ENCODE peak calls at places on chromosomes 4 and X, in nine cellular contexts. One of them, this sample, is unnamed.

GRCh38 chr4:28225005-28225404 is 1364.4 kb downstream of the STIM2 start:
- DNase-seq in HEK293T: peak; percentile 6
- DNase-seq in HL-60: no peak
- DNase-seq in mesenteric fat pad: no peak
- DNase-seq in KG1: no peak
- DNase-seq in central memory CD4-positive, alpha-beta T cell: no peak
- DNase-seq in neural progenitor cell: peak; percentile 67
- DNase-seq in GM23338: peak; percentile 75
- DNase-seq in stimulated activated CD4-positive, alpha-beta T cell treated with anti-CD3 and anti-CD28 coated beads, Interleukin-12 subunit alpha, Interleukin-12 subunit beta, amount 100 ng/mL, for 48 hours: no peak
- DNase-seq in this sample: peak; percentile 25

GRCh38 chr4:4762300-4762699 is 97.2 kb upstream of the MSX1 start:
- DNase-seq in neural progenitor cell: no peak
- DNase-seq in GM23338: no peak
- DNase-seq in stimulated activated CD4-positive, alpha-beta T cell treated with anti-CD3 and anti-CD28 coated beads, Interleukin-12 subunit alpha, Interleukin-12 subunit beta, amount 100 ng/mL, for 48 hours: no peak
- DNase-seq in KG1: no peak
- DNase-seq in HEK293T: no peak
- DNase-seq in mesenteric fat pad: no peak
- DNase-seq in HL-60: no peak
- DNase-seq in central memory CD4-positive, alpha-beta T cell: no peak
- DNase-seq in this sample: no peak

GRCh38 chrX:150421816-150422215 is 58.7 kb downstream of the MAMLD1 start:
- DNase-seq in GM23338: no peak
- DNase-seq in stimulated activated CD4-positive, alpha-beta T cell treated with anti-CD3 and anti-CD28 coated beads, Interleukin-12 subunit alpha, Interleukin-12 subunit beta, amount 100 ng/mL, for 48 hours: no peak
- DNase-seq in HEK293T: no peak
- DNase-seq in KG1: no peak
- DNase-seq in neural progenitor cell: no peak
- DNase-seq in central memory CD4-positive, alpha-beta T cell: no peak
- DNase-seq in HL-60: no peak
- DNase-seq in mesenteric fat pad: no peak
- DNase-seq in this sample: no peak

GRCh38 chrX:30414144-30414543 is 105.0 kb upstream of the NR0B1 start:
- DNase-seq in HEK293T: no peak
- DNase-seq in neural progenitor cell: no peak
- DNase-seq in GM23338: no peak
- DNase-seq in HL-60: no peak
- DNase-seq in KG1: no peak
- DNase-seq in central memory CD4-positive, alpha-beta T cell: no peak
- DNase-seq in mesenteric fat pad: no peak
- DNase-seq in stimulated activated CD4-positive, alpha-beta T cell treated with anti-CD3 and anti-CD28 coated beads, Interleukin-12 subunit alpha, Interleukin-12 subunit beta, amount 100 ng/mL, for 48 hours: no peak
- DNase-seq in this sample: no peak

GRCh38 chrX:150088766-150089518 is 150.7 kb upstream of the EOLA2 start:
- DNase-seq in HL-60: no peak
- DNase-seq in neural progenitor cell: no peak
- DNase-seq in mesenteric fat pad: no peak
- DNase-seq in KG1: no peak
- DNase-seq in stimulated activated CD4-positive, alpha-beta T cell treated with anti-CD3 and anti-CD28 coated beads, Interleukin-12 subunit alpha, Interleukin-12 subunit beta, amount 100 ng/mL, for 48 hours: no peak
- DNase-seq in GM23338: no peak
- DNase-seq in HEK293T: no peak
- DNase-seq in central memory CD4-positive, alpha-beta T cell: no peak
- DNase-seq in this sample: no peak

GRCh38 chrX:45751156-45751555 is 550.5 kb upstream of the DIPK2B start:
- DNase-seq in KG1: no peak
- DNase-seq in central memory CD4-positive, alpha-beta T cell: no peak
- DNase-seq in stimulated activated CD4-positive, alpha-beta T cell treated with anti-CD3 and anti-CD28 coated beads, Interleukin-12 subunit alpha, Interleukin-12 subunit beta, amount 100 ng/mL, for 48 hours: no peak
- DNase-seq in HL-60: no peak
- DNase-seq in HEK293T: no peak
- DNase-seq in neural progenitor cell: no peak
- DNase-seq in GM23338: no peak
- DNase-seq in mesenteric fat pad: no peak
- DNase-seq in this sample: no peak

GRCh38 chr4:4750187-4750586 is 109.3 kb upstream of the MSX1 start:
- DNase-seq in GM23338: peak; percentile 43
- DNase-seq in stimulated activated CD4-positive, alpha-beta T cell treated with anti-CD3 and anti-CD28 coated beads, Interleukin-12 subunit alpha, Interleukin-12 subunit beta, amount 100 ng/mL, for 48 hours: no peak
- DNase-seq in HL-60: no peak
- DNase-seq in HEK293T: no peak
- DNase-seq in KG1: no peak
- DNase-seq in central memory CD4-positive, alpha-beta T cell: no peak
- DNase-seq in neural progenitor cell: no peak
- DNase-seq in mesenteric fat pad: no peak
- DNase-seq in this sample: peak; percentile 85

GRCh38 chrX:65072590-65072989 is 96.3 kb upstream of the ZC4H2 start:
- DNase-seq in KG1: no peak
- DNase-seq in HL-60: no peak
- DNase-seq in central memory CD4-positive, alpha-beta T cell: no peak
- DNase-seq in mesenteric fat pad: no peak
- DNase-seq in neural progenitor cell: no peak
- DNase-seq in stimulated activated CD4-positive, alpha-beta T cell treated with anti-CD3 and anti-CD28 coated beads, Interleukin-12 subunit alpha, Interleukin-12 subunit beta, amount 100 ng/mL, for 48 hours: no peak
- DNase-seq in GM23338: no peak
- DNase-seq in HEK293T: no peak
- DNase-seq in this sample: no peak

GRCh38 chrX:18146009-18146408 is 74.7 kb downstream of the BEND2 start:
- DNase-seq in stimulated activated CD4-positive, alpha-beta T cell treated with anti-CD3 and anti-CD28 coated beads, Interleukin-12 subunit alpha, Interleukin-12 subunit beta, amount 100 ng/mL, for 48 hours: no peak
- DNase-seq in mesenteric fat pad: no peak
- DNase-seq in GM23338: no peak
- DNase-seq in central memory CD4-positive, alpha-beta T cell: no peak
- DNase-seq in HEK293T: no peak
- DNase-seq in KG1: no peak
- DNase-seq in HL-60: no peak
- DNase-seq in neural progenitor cell: no peak
- DNase-seq in this sample: no peak

GRCh38 chr4:55125087-55125721 is at the start of gene KDR:
- DNase-seq in central memory CD4-positive, alpha-beta T cell: no peak
- DNase-seq in HEK293T: peak; percentile 61
- DNase-seq in KG1: no peak
- DNase-seq in HL-60: no peak
- DNase-seq in stimulated activated CD4-positive, alpha-beta T cell treated with anti-CD3 and anti-CD28 coated beads, Interleukin-12 subunit alpha, Interleukin-12 subunit beta, amount 100 ng/mL, for 48 hours: no peak
- DNase-seq in neural progenitor cell: peak; percentile 90
- DNase-seq in GM23338: peak; percentile 90
- DNase-seq in mesenteric fat pad: no peak
- DNase-seq in this sample: peak; percentile 95

GRCh38 chrX:141405878-141406492 is 163.7 kb upstream of the SPANXC start:
- DNase-seq in central memory CD4-positive, alpha-beta T cell: no peak
- DNase-seq in HL-60: no peak
- DNase-seq in KG1: no peak
- DNase-seq in GM23338: no peak
- DNase-seq in HEK293T: no peak
- DNase-seq in neural progenitor cell: no peak
- DNase-seq in stimulated activated CD4-positive, alpha-beta T cell treated with anti-CD3 and anti-CD28 coated beads, Interleukin-12 subunit alpha, Interleukin-12 subunit beta, amount 100 ng/mL, for 48 hours: no peak
- DNase-seq in mesenteric fat pad: no peak
- DNase-seq in this sample: no peak

GRCh38 chr4:16692021-16692420 is 206.4 kb downstream of the LDB2 start:
- DNase-seq in central memory CD4-positive, alpha-beta T cell: no peak
- DNase-seq in mesenteric fat pad: no peak
- DNase-seq in HEK293T: no peak
- DNase-seq in neural progenitor cell: no peak
- DNase-seq in HL-60: no peak
- DNase-seq in KG1: no peak
- DNase-seq in stimulated activated CD4-positive, alpha-beta T cell treated with anti-CD3 and anti-CD28 coated beads, Interleukin-12 subunit alpha, Interleukin-12 subunit beta, amount 100 ng/mL, for 48 hours: no peak
- DNase-seq in GM23338: no peak
- DNase-seq in this sample: no peak

GRCh38 chr4:126489826-126490463 is 1142.8 kb upstream of the INTU start:
- DNase-seq in stimulated activated CD4-positive, alpha-beta T cell treated with anti-CD3 and anti-CD28 coated beads, Interleukin-12 subunit alpha, Interleukin-12 subunit beta, amount 100 ng/mL, for 48 hours: no peak
- DNase-seq in GM23338: no peak
- DNase-seq in HEK293T: no peak
- DNase-seq in central memory CD4-positive, alpha-beta T cell: no peak
- DNase-seq in mesenteric fat pad: no peak
- DNase-seq in KG1: no peak
- DNase-seq in HL-60: no peak
- DNase-seq in neural progenitor cell: no peak
- DNase-seq in this sample: no peak

GRCh38 chr4:66606215-66606614 is 935.9 kb upstream of the EPHA5 start:
- DNase-seq in neural progenitor cell: no peak
- DNase-seq in GM23338: no peak
- DNase-seq in HL-60: no peak
- DNase-seq in mesenteric fat pad: no peak
- DNase-seq in HEK293T: no peak
- DNase-seq in stimulated activated CD4-positive, alpha-beta T cell treated with anti-CD3 and anti-CD28 coated beads, Interleukin-12 subunit alpha, Interleukin-12 subunit beta, amount 100 ng/mL, for 48 hours: no peak
- DNase-seq in KG1: no peak
- DNase-seq in central memory CD4-positive, alpha-beta T cell: no peak
- DNase-seq in this sample: no peak

GRCh38 chr4:2364654-2365053 is 53.8 kb downstream of the ZFYVE28 start:
- DNase-seq in mesenteric fat pad: no peak
- DNase-seq in stimulated activated CD4-positive, alpha-beta T cell treated with anti-CD3 and anti-CD28 coated beads, Interleukin-12 subunit alpha, Interleukin-12 subunit beta, amount 100 ng/mL, for 48 hours: peak; percentile 62
- DNase-seq in GM23338: no peak
- DNase-seq in HL-60: no peak
- DNase-seq in KG1: no peak
- DNase-seq in neural progenitor cell: no peak
- DNase-seq in central memory CD4-positive, alpha-beta T cell: peak; percentile 73
- DNase-seq in HEK293T: no peak
- DNase-seq in this sample: no peak

GRCh38 chrX:9859711-9860555 is 73.7 kb downstream of the SHROOM2 start:
- DNase-seq in KG1: no peak
- DNase-seq in neural progenitor cell: no peak
- DNase-seq in GM23338: no peak
- DNase-seq in central memory CD4-positive, alpha-beta T cell: no peak
- DNase-seq in mesenteric fat pad: no peak
- DNase-seq in HL-60: no peak
- DNase-seq in stimulated activated CD4-positive, alpha-beta T cell treated with anti-CD3 and anti-CD28 coated beads, Interleukin-12 subunit alpha, Interleukin-12 subunit beta, amount 100 ng/mL, for 48 hours: no peak
- DNase-seq in HEK293T: no peak
- DNase-seq in this sample: peak; percentile 16

GRCh38 chrX:43505759-43506158 is 150.3 kb upstream of the MAOA start:
- DNase-seq in GM23338: no peak
- DNase-seq in stimulated activated CD4-positive, alpha-beta T cell treated with anti-CD3 and anti-CD28 coated beads, Interleukin-12 subunit alpha, Interleukin-12 subunit beta, amount 100 ng/mL, for 48 hours: no peak
- DNase-seq in central memory CD4-positive, alpha-beta T cell: no peak
- DNase-seq in HL-60: no peak
- DNase-seq in KG1: no peak
- DNase-seq in HEK293T: no peak
- DNase-seq in neural progenitor cell: no peak
- DNase-seq in mesenteric fat pad: no peak
- DNase-seq in this sample: no peak

GRCh38 chrX:153875391-153876111 is 10.4 kb downstream of the L1CAM start:
- DNase-seq in mesenteric fat pad: no peak
- DNase-seq in HL-60: peak; percentile 39
- DNase-seq in neural progenitor cell: peak; percentile 82
- DNase-seq in KG1: no peak
- DNase-seq in GM23338: peak; percentile 50
- DNase-seq in HEK293T: peak; percentile 86
- DNase-seq in central memory CD4-positive, alpha-beta T cell: peak; percentile 50
- DNase-seq in stimulated activated CD4-positive, alpha-beta T cell treated with anti-CD3 and anti-CD28 coated beads, Interleukin-12 subunit alpha, Interleukin-12 subunit beta, amount 100 ng/mL, for 48 hours: peak; percentile 38
- DNase-seq in this sample: peak; percentile 93

GRCh38 chr4:86033171-86033570 is 326.7 kb downstream of the MAPK10 start:
- DNase-seq in stimulated activated CD4-positive, alpha-beta T cell treated with anti-CD3 and anti-CD28 coated beads, Interleukin-12 subunit alpha, Interleukin-12 subunit beta, amount 100 ng/mL, for 48 hours: no peak
- DNase-seq in central memory CD4-positive, alpha-beta T cell: no peak
- DNase-seq in KG1: peak; percentile 54
- DNase-seq in HL-60: peak; percentile 3
- DNase-seq in neural progenitor cell: no peak
- DNase-seq in mesenteric fat pad: no peak
- DNase-seq in HEK293T: no peak
- DNase-seq in GM23338: no peak
- DNase-seq in this sample: no peak

This sample was measured in H7.